ENCODE peak calls at places on chromosomes 16 and 17, in seven cellular contexts. One of them, this sample, is unnamed.

GRCh38 chr17:36510636-36511035 is 24.0 kb downstream of the MYO19 start:
- DNase-seq in tibial nerve: no peak
- DNase-seq in esophagus muscularis mucosa: no peak
- DNase-seq in stomach: no peak
- DNase-seq in HepG2: no peak
- DNase-seq in ovary: no peak
- DNase-seq in H1: no peak
- DNase-seq in this sample: no peak

GRCh38 chr16:79843631-79844043 is 243.1 kb upstream of the MAF start:
- DNase-seq in tibial nerve: no peak
- DNase-seq in esophagus muscularis mucosa: no peak
- DNase-seq in stomach: no peak
- DNase-seq in HepG2: no peak
- DNase-seq in ovary: no peak
- DNase-seq in H1: no peak
- DNase-seq in this sample: no peak

GRCh38 chr16:75614247-75614897 is 8.7 kb downstream of the ADAT1 start:
- DNase-seq in tibial nerve: no peak
- DNase-seq in esophagus muscularis mucosa: no peak
- DNase-seq in stomach: no peak
- DNase-seq in HepG2: no peak
- DNase-seq in ovary: no peak
- DNase-seq in H1: no peak
- DNase-seq in this sample: no peak

GRCh38 chr16:15593235-15593634 is 49.7 kb downstream of the MARF1 start:
- DNase-seq in tibial nerve: no peak
- DNase-seq in esophagus muscularis mucosa: no peak
- DNase-seq in stomach: no peak
- DNase-seq in HepG2: no peak
- DNase-seq in ovary: no peak
- DNase-seq in H1: no peak
- DNase-seq in this sample: no peak

GRCh38 chr17:30552994-30553565 is 75.9 kb downstream of the GOSR1 start:
- DNase-seq in tibial nerve: no peak
- DNase-seq in esophagus muscularis mucosa: no peak
- DNase-seq in stomach: peak; percentile 9
- DNase-seq in HepG2: no peak
- DNase-seq in ovary: no peak
- DNase-seq in H1: no peak
- DNase-seq in this sample: no peak

GRCh38 chr16:57786632-57787518 is 15.4 kb downstream of the KIFC3 start:
- DNase-seq in tibial nerve: no peak
- DNase-seq in esophagus muscularis mucosa: no peak
- DNase-seq in stomach: no peak
- DNase-seq in HepG2: no peak
- DNase-seq in ovary: peak; percentile 87
- DNase-seq in H1: no peak
- DNase-seq in this sample: peak; percentile 30

GRCh38 chr17:73652886-73653480 is 8.7 kb upstream of the SDK2 start:
- DNase-seq in tibial nerve: no peak
- DNase-seq in esophagus muscularis mucosa: peak; percentile 53
- DNase-seq in stomach: no peak
- DNase-seq in HepG2: no peak
- DNase-seq in ovary: no peak
- DNase-seq in H1: no peak
- DNase-seq in this sample: no peak

GRCh38 chr17:37180371-37180770 is 195.4 kb upstream of the C17orf78 start:
- DNase-seq in tibial nerve: no peak
- DNase-seq in esophagus muscularis mucosa: no peak
- DNase-seq in stomach: no peak
- DNase-seq in HepG2: no peak
- DNase-seq in ovary: no peak
- DNase-seq in H1: no peak
- DNase-seq in this sample: no peak

GRCh38 chr16:64830653-64831052 is 291.2 kb downstream of the CDH11 start:
- DNase-seq in tibial nerve: no peak
- DNase-seq in esophagus muscularis mucosa: no peak
- DNase-seq in stomach: no peak
- DNase-seq in HepG2: no peak
- DNase-seq in ovary: no peak
- DNase-seq in H1: no peak
- DNase-seq in this sample: no peak

GRCh38 chr17:69954241-69954933 is 120.6 kb upstream of the KCNJ16 start:
- DNase-seq in tibial nerve: no peak
- DNase-seq in esophagus muscularis mucosa: no peak
- DNase-seq in stomach: no peak
- DNase-seq in HepG2: no peak
- DNase-seq in ovary: no peak
- DNase-seq in H1: no peak
- DNase-seq in this sample: no peak

GRCh38 chr17:37708616-37709212 is 36.1 kb downstream of the HNF1B start:
- DNase-seq in tibial nerve: no peak
- DNase-seq in esophagus muscularis mucosa: no peak
- DNase-seq in stomach: peak; percentile 74
- DNase-seq in HepG2: peak; percentile 97
- DNase-seq in ovary: no peak
- DNase-seq in H1: no peak
- DNase-seq in this sample: peak; percentile 70

GRCh38 chr17:60602871-60603270 is 2.9 kb downstream of the PPM1D start:
- DNase-seq in tibial nerve: no peak
- DNase-seq in esophagus muscularis mucosa: no peak
- DNase-seq in stomach: no peak
- DNase-seq in HepG2: no peak
- DNase-seq in ovary: no peak
- DNase-seq in H1: no peak
- DNase-seq in this sample: no peak

GRCh38 chr16:86093801-86094750 is 195.1 kb downstream of the IRF8 start:
- DNase-seq in tibial nerve: no peak
- DNase-seq in esophagus muscularis mucosa: no peak
- DNase-seq in stomach: no peak
- DNase-seq in HepG2: no peak
- DNase-seq in ovary: no peak
- DNase-seq in H1: no peak
- DNase-seq in this sample: peak; percentile 4

GRCh38 chr17:63447688-63448005 is 1.5 kb upstream of the CYB561 start:
- DNase-seq in tibial nerve: no peak
- DNase-seq in esophagus muscularis mucosa: no peak
- DNase-seq in stomach: peak; percentile 42
- DNase-seq in HepG2: no peak
- DNase-seq in ovary: no peak
- DNase-seq in H1: no peak
- DNase-seq in this sample: no peak

GRCh38 chr17:45006927-45007461 is 38.9 kb upstream of the C1QL1 start:
- DNase-seq in tibial nerve: no peak
- DNase-seq in esophagus muscularis mucosa: no peak
- DNase-seq in stomach: no peak
- DNase-seq in HepG2: no peak
- DNase-seq in ovary: no peak
- DNase-seq in H1: no peak
- DNase-seq in this sample: no peak

GRCh38 chr17:12431188-12431587 is 234.5 kb upstream of the MYOCD start:
- DNase-seq in tibial nerve: no peak
- DNase-seq in esophagus muscularis mucosa: no peak
- DNase-seq in stomach: no peak
- DNase-seq in HepG2: no peak
- DNase-seq in ovary: no peak
- DNase-seq in H1: no peak
- DNase-seq in this sample: no peak

DNA sequence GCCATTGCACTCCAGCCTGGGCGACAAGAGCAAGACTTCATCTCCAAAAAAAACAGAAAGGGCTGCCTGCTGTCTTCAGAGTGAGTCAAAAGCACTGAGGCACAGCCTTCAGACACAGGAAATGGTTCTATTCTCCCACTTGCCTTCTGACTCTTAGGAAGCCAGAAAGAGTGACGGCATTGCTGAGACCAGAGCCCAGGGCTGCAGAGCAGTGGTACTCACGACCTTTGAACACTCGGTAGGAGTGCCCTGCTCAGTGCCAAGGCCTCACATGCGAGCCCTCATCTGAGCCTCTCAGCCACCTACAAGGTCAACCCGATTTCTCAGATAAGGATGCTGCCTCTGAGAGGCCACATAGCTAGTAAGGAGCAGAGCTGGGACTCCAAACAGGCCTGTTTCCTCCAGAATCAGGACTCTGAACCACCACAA is 3.5 kb upstream of the ITGAE start:
- DNase-seq in tibial nerve: no peak
- DNase-seq in esophagus muscularis mucosa: no peak
- DNase-seq in stomach: no peak
- DNase-seq in HepG2: peak; percentile 58
- DNase-seq in ovary: no peak
- DNase-seq in H1: no peak
- DNase-seq in this sample: no peak
- H3K4me3 ChIP-seq in tibial nerve: no peak overlapping the region
- H3K4me3 ChIP-seq in esophagus muscularis mucosa: no peak overlapping the region
- H3K4me3 ChIP-seq in stomach: no peak overlapping the region
- H3K4me3 ChIP-seq in HepG2: no peak overlapping the region
- H3K4me3 ChIP-seq in ovary: no peak overlapping the region
- H3K4me3 ChIP-seq in H1: no peak overlapping the region
- H3K4me3 ChIP-seq in this sample: no peak overlapping the region

DNA sequence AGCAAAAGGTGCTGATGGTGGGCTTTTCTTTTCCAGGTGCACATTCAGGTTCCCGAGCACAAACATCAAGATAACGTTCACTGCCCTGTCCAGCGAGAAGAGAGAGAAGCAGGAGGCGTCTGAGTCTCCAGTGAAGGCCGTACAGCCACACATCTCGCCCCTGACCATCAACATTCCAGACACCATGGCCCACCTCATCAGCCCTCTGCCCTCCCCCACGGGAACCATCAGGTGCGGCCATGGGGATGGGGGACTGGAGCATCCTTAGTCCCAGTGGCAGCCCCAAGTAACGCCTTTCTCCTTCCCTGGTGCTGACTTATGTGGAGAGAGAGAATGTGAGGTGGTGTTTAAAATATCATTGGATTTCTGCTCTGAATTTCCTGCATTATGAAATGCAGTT is 43.8 kb downstream of the FOXK2 start:
- DNase-seq in tibial nerve: no peak
- DNase-seq in esophagus muscularis mucosa: no peak
- DNase-seq in stomach: no peak
- DNase-seq in HepG2: no peak
- DNase-seq in ovary: no peak
- DNase-seq in H1: no peak
- DNase-seq in this sample: no peak
- H3K4me1 ChIP-seq in tibial nerve: no peaks in the 10 kb centered on the region
- H3K4me1 ChIP-seq in esophagus muscularis mucosa: peaks cover 78% of the 10 kb centered on the region
- H3K4me1 ChIP-seq in stomach: peaks cover 71% of the 10 kb centered on the region
- H3K4me1 ChIP-seq in HepG2: peaks cover 100% of the 10 kb centered on the region
- H3K4me1 ChIP-seq in ovary: peaks cover 10% of the 10 kb centered on the region
- H3K4me1 ChIP-seq in H1: peaks cover 3% of the 10 kb centered on the region
- H3K4me1 ChIP-seq in this sample: peaks cover 52% of the 10 kb centered on the region

GRCh38 chr16:46924402-46924801 is 40.2 kb downstream of the GPT2 start:
- DNase-seq in tibial nerve: no peak
- DNase-seq in esophagus muscularis mucosa: no peak
- DNase-seq in stomach: no peak
- DNase-seq in HepG2: no peak
- DNase-seq in ovary: no peak
- DNase-seq in H1: no peak
- DNase-seq in this sample: no peak
- TF ChIP-seq EP300 in tibial nerve: no peak
- TF ChIP-seq EP300 in esophagus muscularis mucosa: no peak
- TF ChIP-seq EP300 in stomach: no peak
- TF ChIP-seq EP300 in HepG2: no peak
- TF ChIP-seq EP300 in ovary: no peak
- TF ChIP-seq EP300 in H1: no peak
- TF ChIP-seq EP300 in this sample: no peak

DNA sequence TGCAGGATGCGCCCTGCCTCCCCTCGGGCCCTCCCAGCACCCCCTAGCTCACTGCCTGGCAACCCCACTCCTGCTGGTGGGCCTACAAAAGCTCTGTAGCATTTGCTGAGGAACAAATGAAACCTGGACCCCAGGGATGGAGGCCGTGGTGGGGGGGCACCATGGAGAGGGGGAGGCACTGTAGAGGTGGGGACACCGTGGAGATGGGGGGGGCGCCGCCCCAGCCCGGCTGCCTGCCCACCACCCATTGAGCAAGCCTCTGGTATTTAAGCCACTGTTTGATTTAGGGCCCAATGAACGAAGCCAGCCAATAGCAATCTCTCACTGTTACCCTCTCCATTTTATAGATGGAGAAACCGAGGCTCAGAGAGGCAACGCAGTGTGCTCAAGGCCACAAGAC is 13.1 kb upstream of the SLC38A10 start:
- DNase-seq in tibial nerve: no peak
- DNase-seq in esophagus muscularis mucosa: no peak
- DNase-seq in stomach: no peak
- DNase-seq in HepG2: no peak
- DNase-seq in ovary: no peak
- DNase-seq in H1: no peak
- DNase-seq in this sample: no peak
- H3K4me3 ChIP-seq in tibial nerve: no peak overlapping the region
- H3K4me3 ChIP-seq in esophagus muscularis mucosa: no peak overlapping the region
- H3K4me3 ChIP-seq in stomach: no peak overlapping the region
- H3K4me3 ChIP-seq in HepG2: no peak overlapping the region
- H3K4me3 ChIP-seq in ovary: no peak overlapping the region
- H3K4me3 ChIP-seq in H1: no peak overlapping the region
- H3K4me3 ChIP-seq in this sample: no peak overlapping the region